ENCODE peak calls at places on chromosomes 12 and 14, in four cellular contexts. M, Y, X and S are unnamed samples.

GRCh38 chr12:71648537-71648936 is 15.1 kb downstream of the ZFC3H1 start:
- DNase-seq in M (no peak), Y (no peak), X (no peak), S (no peak)

GRCh38 chr14:101482066-101482465 is 79.2 kb upstream of the DIO3 start:
- DNase-seq in M (no peak), Y (no peak), X (no peak), S (no peak)

GRCh38 chr12:47819902-47820630 is at the start of gene HDAC7:
- DNase-seq in M (peak), Y (no peak), X (peak), S (peak)

GRCh38 chr12:43692064-43692463 is 66.5 kb downstream of the PUS7L start:
- DNase-seq in M (no peak), Y (no peak), X (peak), S (no peak)

GRCh38 chr12:11860026-11860425 is 210.6 kb downstream of the ETV6 start:
- DNase-seq in M (no peak), Y (no peak), X (no peak), S (peak)

GRCh38 chr12:123763093-123763492 is 992 bp downstream of the DNAH10 start:
- DNase-seq in M (no peak), Y (no peak), X (no peak), S (no peak)

GRCh38 chr14:93683241-93683640 is 105.0 kb downstream of the PRIMA1 start:
- DNase-seq in M (no peak), Y (no peak), X (no peak), S (peak)

GRCh38 chr12:91194500-91194899 is 11.9 kb upstream of the DCN start:
- DNase-seq in M (no peak), Y (no peak), X (peak), S (no peak)

GRCh38 chr12:89138048-89138852 is 214.1 kb downstream of the DUSP6 start:
- DNase-seq in M (no peak), Y (no peak), X (peak), S (peak)

GRCh38 chr12:237026-237815 is 23.3 kb upstream of the SLC6A12 start:
- DNase-seq in M (no peak), Y (no peak), X (no peak), S (no peak)

GRCh38 chr12:54595471-54595870 is 7.0 kb upstream of the PPP1R1A start:
- DNase-seq in M (no peak), Y (no peak), X (no peak), S (no peak)

DNA sequence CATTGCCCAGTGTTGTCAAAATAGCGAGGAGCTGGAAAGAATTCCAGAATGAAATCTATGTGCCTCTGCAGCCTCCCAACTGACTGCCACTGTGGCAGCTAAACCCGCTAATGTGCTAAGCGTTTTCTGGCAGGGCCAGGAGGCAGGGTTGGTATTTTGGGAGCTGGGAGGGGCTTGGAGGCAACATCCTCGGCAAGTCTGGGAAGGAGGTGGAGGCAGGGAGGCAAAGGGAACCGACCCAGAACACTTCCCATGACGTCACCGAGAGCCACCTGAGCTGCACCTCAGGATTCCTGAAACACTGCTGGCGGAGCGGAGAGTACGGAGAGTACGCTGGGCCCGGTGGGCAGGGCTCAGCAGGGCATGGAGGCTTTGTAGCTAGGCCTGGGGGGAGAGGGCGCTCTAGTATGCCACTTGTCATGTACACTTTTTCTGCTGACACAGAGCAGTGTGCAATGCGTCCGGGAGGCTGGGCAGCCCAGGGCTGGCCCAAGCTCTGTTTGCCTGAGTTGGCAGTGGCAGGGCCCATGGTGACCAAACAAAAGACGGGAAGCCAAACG is 81.5 kb downstream of the DPF3 start:
- DNase-seq in M (peak), Y (no peak), X (no peak), S (no peak)
- TF ChIP-seq CTCF in M (no peak), Y (no peak), X (no peak), S (no peak)

GRCh38 chr12:113315358-113315757 is 19.6 kb downstream of the SLC8B1 start:
- DNase-seq in M (no peak), Y (no peak), X (no peak), S (no peak)

GRCh38 chr12:113314121-113314529 is 20.8 kb downstream of the SLC8B1 start:
- DNase-seq in M (no peak), Y (no peak), X (peak), S (no peak)

GRCh38 chr12:113306382-113306781 is 28.5 kb downstream of the SLC8B1 start:
- DNase-seq in M (no peak), Y (no peak), X (peak), S (no peak)

GRCh38 chr12:113305281-113305856 is 29.5 kb downstream of the SLC8B1 start:
- DNase-seq in M (no peak), Y (no peak), X (no peak), S (no peak)

GRCh38 chr12:113310489-113310888 is 24.4 kb downstream of the SLC8B1 start:
- DNase-seq in M (no peak), Y (no peak), X (no peak), S (no peak)
- TF ChIP-seq CTCF in M (no peak), Y (no peak), X (peak), S (no peak)

GRCh38 chr12:106282457-106283097 is 20.0 kb upstream of the TCP11L2 start:
- DNase-seq in M (peak), Y (no peak), X (no peak), S (peak)
- TF ChIP-seq CTCF in M (peak), Y (peak), X (peak), S (peak)

DNA sequence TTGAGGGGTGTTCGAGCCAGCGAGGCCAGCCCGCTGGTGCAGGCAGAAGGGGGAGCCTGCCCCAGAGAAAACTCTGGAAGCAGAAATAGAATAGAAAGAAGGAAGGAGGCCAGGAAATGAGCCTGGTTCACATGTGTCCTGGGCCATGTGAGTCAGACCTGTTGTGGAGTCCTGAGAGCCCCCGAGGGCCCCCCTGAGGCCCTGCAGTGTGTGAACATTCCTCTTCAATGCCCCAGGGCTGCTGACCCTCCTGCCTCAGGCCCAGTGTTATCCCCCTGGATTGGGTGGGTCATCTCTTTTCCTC is 174 bp upstream of the LRP1-AS start:
- DNase-seq in M (no peak), Y (no peak), X (no peak), S (no peak)
- TF ChIP-seq CTCF in M (no peak), Y (no peak), X (no peak), S (no peak)

DNA sequence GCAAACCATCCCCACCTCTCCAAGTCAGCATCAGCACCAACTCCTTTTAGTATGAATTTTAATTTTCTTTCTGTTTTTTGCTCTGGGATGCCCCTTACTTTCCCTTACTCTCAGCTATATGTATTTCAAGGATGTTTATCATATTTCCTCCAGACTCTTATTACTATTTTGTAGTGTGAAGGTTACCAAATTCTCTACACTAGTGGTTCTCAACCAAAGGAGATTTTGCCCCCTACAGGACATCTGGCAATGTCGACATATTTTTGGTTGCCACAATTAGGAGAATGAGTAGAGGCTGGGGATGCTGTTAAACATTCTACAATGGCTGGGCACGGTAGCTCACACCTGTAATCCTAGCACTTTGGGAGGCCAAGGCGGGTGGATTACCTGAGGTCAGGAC is 29.1 kb upstream of the SOS2 start:
- DNase-seq in M (no peak), Y (no peak), X (peak), S (peak)
- TF ChIP-seq CTCF in M (peak), Y (peak), X (peak), S (peak)